ENCODE peak calls at places on chromosomes 13 and 19, in five cellular contexts. One of them, this sample, is unnamed.
A peak's percentile ranks its signal among the peaks of the same experiment; 100 is the strongest.

GRCh38 chr13:50529154-50529882 is 314.2 kb downstream of the DLEU7 start:
- DNase-seq in neuronal stem cell: no peak
- DNase-seq in H1: no peak
- DNase-seq in H9: peak; percentile 67
- DNase-seq in mesenchymal stem cell: peak; percentile 52
- DNase-seq in this sample: peak; percentile 62

GRCh38 chr19:33242129-33242528 is 16.5 kb upstream of the SLC7A10 start:
- DNase-seq in neuronal stem cell: no peak
- DNase-seq in H1: no peak
- DNase-seq in H9: no peak
- DNase-seq in mesenchymal stem cell: no peak
- DNase-seq in this sample: no peak

GRCh38 chr13:22243519-22244197 is 572.8 kb downstream of the FGF9 start:
- DNase-seq in neuronal stem cell: no peak
- DNase-seq in H1: no peak
- DNase-seq in H9: no peak
- DNase-seq in mesenchymal stem cell: no peak
- DNase-seq in this sample: no peak

GRCh38 chr13:51066091-51066831 is 44.8 kb downstream of the C13orf42 start:
- DNase-seq in neuronal stem cell: no peak
- DNase-seq in H1: peak; percentile 44
- DNase-seq in H9: no peak
- DNase-seq in mesenchymal stem cell: peak; percentile 53
- DNase-seq in this sample: peak; percentile 18

GRCh38 chr19:19064098-19064722 is 416 bp downstream of the SLC25A42 start:
- DNase-seq in neuronal stem cell: no peak
- DNase-seq in H1: no peak
- DNase-seq in H9: no peak
- DNase-seq in mesenchymal stem cell: no peak
- DNase-seq in this sample: no peak

GRCh38 chr13:33644607-33645543 is 173.1 kb upstream of the RFC3 start:
- DNase-seq in neuronal stem cell: no peak
- DNase-seq in H1: no peak
- DNase-seq in H9: no peak
- DNase-seq in mesenchymal stem cell: no peak
- DNase-seq in this sample: no peak

GRCh38 chr13:62706035-62706434 is 1290.4 kb upstream of the PCDH20 start:
- DNase-seq in neuronal stem cell: no peak
- DNase-seq in H1: no peak
- DNase-seq in H9: no peak
- DNase-seq in mesenchymal stem cell: no peak
- DNase-seq in this sample: no peak

GRCh38 chr19:53132231-53132991 is at the start of gene ZNF415:
- DNase-seq in neuronal stem cell: peak; percentile 56
- DNase-seq in H1: peak; percentile 83
- DNase-seq in H9: peak; percentile 88
- DNase-seq in mesenchymal stem cell: peak; percentile 60
- DNase-seq in this sample: peak; percentile 97

GRCh38 chr19:30388327-30388726 is 16.1 kb downstream of the ZNF536 start:
- DNase-seq in neuronal stem cell: no peak
- DNase-seq in H1: peak; percentile 19
- DNase-seq in H9: no peak
- DNase-seq in mesenchymal stem cell: no peak
- DNase-seq in this sample: no peak

GRCh38 chr13:33205804-33206221 is 79.7 kb downstream of the STARD13 start:
- DNase-seq in neuronal stem cell: no peak
- DNase-seq in H1: no peak
- DNase-seq in H9: no peak
- DNase-seq in mesenchymal stem cell: peak; percentile 70
- DNase-seq in this sample: no peak

GRCh38 chr13:34869737-34870136 is 72.3 kb upstream of the NBEA start:
- DNase-seq in neuronal stem cell: no peak
- DNase-seq in H1: no peak
- DNase-seq in H9: no peak
- DNase-seq in mesenchymal stem cell: no peak
- DNase-seq in this sample: no peak

GRCh38 chr19:46710687-46711086 is 6.2 kb downstream of the PRKD2 start:
- DNase-seq in neuronal stem cell: no peak
- DNase-seq in H1: peak; percentile 78
- DNase-seq in H9: peak; percentile 94
- DNase-seq in mesenchymal stem cell: no peak
- DNase-seq in this sample: no peak

GRCh38 chr13:40536443-40537113 is 129.9 kb downstream of the FOXO1 start:
- DNase-seq in neuronal stem cell: no peak
- DNase-seq in H1: no peak
- DNase-seq in H9: no peak
- DNase-seq in mesenchymal stem cell: no peak
- DNase-seq in this sample: peak; percentile 52

GRCh38 chr13:51999525-51999924 is 11.7 kb downstream of the ATP7B start:
- DNase-seq in neuronal stem cell: no peak
- DNase-seq in H1: no peak
- DNase-seq in H9: no peak
- DNase-seq in mesenchymal stem cell: no peak
- DNase-seq in this sample: peak; percentile 58

GRCh38 chr13:29369060-29369743 is 226.3 kb downstream of the SLC7A1 start:
- DNase-seq in neuronal stem cell: peak; percentile 50
- DNase-seq in H1: no peak
- DNase-seq in H9: peak; percentile 36
- DNase-seq in mesenchymal stem cell: peak; percentile 48
- DNase-seq in this sample: peak; percentile 22

GRCh38 chr19:30266687-30267086 is 105.5 kb upstream of the ZNF536 start:
- DNase-seq in neuronal stem cell: no peak
- DNase-seq in H1: no peak
- DNase-seq in H9: no peak
- DNase-seq in mesenchymal stem cell: no peak
- DNase-seq in this sample: no peak

GRCh38 chr19:49114630-49115363 is 627 bp downstream of the LIN7B start:
- DNase-seq in neuronal stem cell: peak; percentile 77
- DNase-seq in H1: peak; percentile 86
- DNase-seq in H9: peak; percentile 83
- DNase-seq in mesenchymal stem cell: peak; percentile 58
- DNase-seq in this sample: no peak

GRCh38 chr19:3243851-3244700 is 19.6 kb downstream of the CELF5 start:
- DNase-seq in neuronal stem cell: peak; percentile 70
- DNase-seq in H1: peak; percentile 81
- DNase-seq in H9: peak; percentile 64
- DNase-seq in mesenchymal stem cell: peak; percentile 68
- DNase-seq in this sample: peak; percentile 30

GRCh38 chr19:46841458-46842083 is 9.1 kb downstream of the AP2S1 start:
- DNase-seq in neuronal stem cell: no peak
- DNase-seq in H1: no peak
- DNase-seq in H9: no peak
- DNase-seq in mesenchymal stem cell: peak; percentile 72
- DNase-seq in this sample: peak; percentile 74

GRCh38 chr13:59960683-59961082 is 203.0 kb downstream of the DIAPH3 start:
- DNase-seq in neuronal stem cell: no peak
- DNase-seq in H1: no peak
- DNase-seq in H9: no peak
- DNase-seq in mesenchymal stem cell: no peak
- DNase-seq in this sample: no peak

GRCh38 chr19:51699170-51699569 is 6.0 kb downstream of the SPACA6 start:
- DNase-seq in neuronal stem cell: no peak
- DNase-seq in H1: no peak
- DNase-seq in H9: no peak
- DNase-seq in mesenchymal stem cell: no peak
- DNase-seq in this sample: no peak

GRCh38 chr13:93201992-93202558 is 24.5 kb upstream of the GPC6 start:
- DNase-seq in neuronal stem cell: no peak
- DNase-seq in H1: no peak
- DNase-seq in H9: no peak
- DNase-seq in mesenchymal stem cell: no peak
- DNase-seq in this sample: no peak

GRCh38 chr19:48918801-48919247 is 14.7 kb upstream of the DHDH start:
- DNase-seq in neuronal stem cell: peak; percentile 52
- DNase-seq in H1: peak; percentile 79
- DNase-seq in H9: peak; percentile 83
- DNase-seq in mesenchymal stem cell: peak; percentile 25
- DNase-seq in this sample: no peak

GRCh38 chr19:41172297-41173164 is 20.5 kb upstream of the CYP2S1 start:
- DNase-seq in neuronal stem cell: no peak
- DNase-seq in H1: no peak
- DNase-seq in H9: no peak
- DNase-seq in mesenchymal stem cell: no peak
- DNase-seq in this sample: no peak
- H3K4me2 ChIP-seq in neuronal stem cell: no peak overlapping the region
- H3K4me2 ChIP-seq in H1: no peak overlapping the region
- H3K4me2 ChIP-seq in H9: no peak overlapping the region
- H3K4me2 ChIP-seq in mesenchymal stem cell: no peak overlapping the region
- H3K4me2 ChIP-seq in this sample: no peak overlapping the region

DNA sequence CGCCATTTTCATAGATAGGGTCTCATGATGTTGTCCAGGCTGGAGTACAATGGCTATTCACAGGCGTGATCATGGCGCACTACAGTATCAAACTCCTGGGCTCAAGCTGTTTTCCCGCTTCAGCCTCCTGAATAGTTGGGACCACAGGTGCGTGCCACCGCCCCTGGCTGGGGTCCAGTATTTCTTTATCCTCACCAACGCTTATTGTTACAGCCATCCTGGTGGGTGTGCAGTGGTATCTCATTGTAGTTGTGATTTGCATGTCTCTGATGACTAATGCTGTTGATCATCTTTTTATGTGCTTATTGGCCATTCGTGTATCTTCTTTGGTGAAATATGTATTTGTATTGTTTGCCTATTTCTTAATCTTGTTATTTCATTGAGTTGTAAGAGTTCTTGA is 49.0 kb downstream of the SIPA1L3 start:
- DNase-seq in neuronal stem cell: no peak
- DNase-seq in H1: no peak
- DNase-seq in H9: no peak
- DNase-seq in mesenchymal stem cell: no peak
- DNase-seq in this sample: no peak
- H2BK12ac ChIP-seq in neuronal stem cell: no peak overlapping the region
- H2BK12ac ChIP-seq in H1: no peak overlapping the region
- H2BK12ac ChIP-seq in H9: no peak overlapping the region
- H2BK12ac ChIP-seq in mesenchymal stem cell: no peak overlapping the region
- H2BK12ac ChIP-seq in this sample: no peak overlapping the region

DNA sequence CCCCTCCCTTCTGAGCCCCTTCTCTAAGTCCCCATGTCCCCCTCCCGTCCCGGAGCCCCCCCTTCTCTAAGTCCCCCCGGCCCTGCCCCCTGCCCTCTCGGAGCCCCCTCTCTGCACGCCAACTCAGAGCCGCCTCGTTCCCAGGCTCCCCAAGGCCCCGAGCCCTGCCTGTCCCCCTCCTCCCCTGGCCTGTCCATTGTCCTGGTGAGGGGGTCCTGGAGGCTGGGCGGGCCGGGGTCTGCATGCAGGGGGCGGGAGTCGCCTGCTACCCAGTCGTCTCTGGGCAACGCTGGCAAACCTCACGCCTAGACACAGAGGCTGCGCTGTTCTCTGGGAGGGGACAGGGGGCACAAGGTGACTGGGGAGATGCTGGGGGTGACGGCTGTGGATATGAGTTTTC is 39.2 kb upstream of the SEMA6B start:
- DNase-seq in neuronal stem cell: no peak
- DNase-seq in H1: peak; percentile 62
- DNase-seq in H9: no peak
- DNase-seq in mesenchymal stem cell: no peak
- DNase-seq in this sample: no peak
- H3K4me2 ChIP-seq in neuronal stem cell: peak overlapping the region; percentile 97
- H3K4me2 ChIP-seq in H1: peak overlapping the region; percentile 74
- H3K4me2 ChIP-seq in H9: peak overlapping the region; percentile 85
- H3K4me2 ChIP-seq in mesenchymal stem cell: no peak overlapping the region
- H3K4me2 ChIP-seq in this sample: no peak overlapping the region

DNA sequence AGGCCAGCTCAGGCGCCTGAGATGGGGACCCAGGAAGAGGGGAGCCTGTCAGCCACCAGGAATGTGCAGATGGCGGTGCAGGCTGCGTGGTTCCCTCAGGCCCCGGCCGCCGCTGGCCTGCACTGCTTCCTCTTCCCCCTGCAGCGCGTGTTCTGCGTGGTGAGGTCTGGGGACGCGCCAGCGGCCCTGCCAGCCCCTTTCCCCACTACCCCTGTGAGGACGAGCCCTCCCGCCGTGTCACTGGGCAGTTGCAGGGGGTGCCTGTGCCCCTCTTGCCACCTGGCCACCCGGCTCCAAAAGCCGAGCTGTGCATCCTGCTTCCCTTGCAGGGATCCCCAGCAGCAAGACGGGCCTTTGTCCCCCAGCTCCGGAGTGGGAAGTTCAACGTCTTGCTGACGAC is 58.4 kb downstream of the SMARCA4 start:
- DNase-seq in neuronal stem cell: no peak
- DNase-seq in H1: no peak
- DNase-seq in H9: no peak
- DNase-seq in mesenchymal stem cell: no peak
- DNase-seq in this sample: no peak
- H2BK12ac ChIP-seq in neuronal stem cell: no peak overlapping the region
- H2BK12ac ChIP-seq in H1: no peak overlapping the region
- H2BK12ac ChIP-seq in H9: no peak overlapping the region
- H2BK12ac ChIP-seq in mesenchymal stem cell: no peak overlapping the region
- H2BK12ac ChIP-seq in this sample: no peak overlapping the region

GRCh38 chr19:15279326-15279904 is 47.2 kb upstream of the EPHX3 start:
- DNase-seq in neuronal stem cell: peak; percentile 20
- DNase-seq in H1: no peak
- DNase-seq in H9: no peak
- DNase-seq in mesenchymal stem cell: no peak
- DNase-seq in this sample: no peak
- H3K4me2 ChIP-seq in neuronal stem cell: peak overlapping the region; percentile 41
- H3K4me2 ChIP-seq in H1: peak overlapping the region; percentile 13
- H3K4me2 ChIP-seq in H9: no peak overlapping the region
- H3K4me2 ChIP-seq in mesenchymal stem cell: no peak overlapping the region
- H3K4me2 ChIP-seq in this sample: no peak overlapping the region

GRCh38 chr19:40584007-40584406 is 7.3 kb downstream of the SHKBP1 start:
- DNase-seq in neuronal stem cell: no peak
- DNase-seq in H1: no peak
- DNase-seq in H9: no peak
- DNase-seq in mesenchymal stem cell: no peak
- DNase-seq in this sample: peak; percentile 42
- H2BK12ac ChIP-seq in neuronal stem cell: no peak overlapping the region
- H2BK12ac ChIP-seq in H1: no peak overlapping the region
- H2BK12ac ChIP-seq in H9: no peak overlapping the region
- H2BK12ac ChIP-seq in mesenchymal stem cell: no peak overlapping the region
- H2BK12ac ChIP-seq in this sample: no peak overlapping the region

DNA sequence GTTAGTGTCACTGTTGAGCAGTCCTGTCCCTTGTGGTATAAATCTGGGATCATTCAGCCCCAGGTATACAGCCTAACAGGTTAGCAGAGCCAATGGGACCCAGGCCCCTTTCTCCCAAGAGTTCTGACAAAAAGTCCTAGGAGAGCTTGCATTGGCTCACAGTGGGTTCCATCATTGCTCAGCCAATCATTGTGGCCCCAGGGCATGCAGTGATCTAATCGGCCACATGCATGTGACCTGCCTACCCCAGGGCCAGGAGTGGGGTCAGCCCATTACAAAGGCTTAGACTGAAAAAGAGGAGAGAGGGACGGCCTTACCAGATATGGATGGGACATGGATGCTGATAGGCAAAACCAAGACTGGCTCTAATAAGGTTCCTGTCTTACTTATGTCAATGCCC is 41.1 kb downstream of the SPTBN4 start:
- DNase-seq in neuronal stem cell: no peak
- DNase-seq in H1: no peak
- DNase-seq in H9: peak; percentile 49
- DNase-seq in mesenchymal stem cell: no peak
- DNase-seq in this sample: no peak
- H3K4me2 ChIP-seq in neuronal stem cell: no peak overlapping the region
- H3K4me2 ChIP-seq in H1: no peak overlapping the region
- H3K4me2 ChIP-seq in H9: no peak overlapping the region
- H3K4me2 ChIP-seq in mesenchymal stem cell: no peak overlapping the region
- H3K4me2 ChIP-seq in this sample: no peak overlapping the region

DNA sequence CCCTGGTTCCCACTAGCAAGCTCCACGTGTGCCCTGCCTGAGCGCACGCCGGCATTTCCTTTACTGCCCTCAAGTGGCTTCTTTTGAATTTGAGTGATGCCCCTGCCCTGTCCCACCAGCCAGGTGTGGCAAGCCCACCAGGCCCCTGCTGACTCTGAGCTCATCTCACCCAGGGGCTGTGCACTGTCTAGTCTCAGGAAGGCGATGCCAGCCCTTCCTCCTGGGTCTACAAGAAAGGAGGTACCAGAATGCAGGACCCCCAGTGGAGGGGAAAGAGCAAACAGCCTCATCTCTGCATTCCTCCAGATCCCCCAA is 17.3 kb upstream of the EPHX3 start:
- DNase-seq in neuronal stem cell: no peak
- DNase-seq in H1: no peak
- DNase-seq in H9: no peak
- DNase-seq in mesenchymal stem cell: no peak
- DNase-seq in this sample: no peak
- H2BK12ac ChIP-seq in neuronal stem cell: no peak overlapping the region
- H2BK12ac ChIP-seq in H1: no peak overlapping the region
- H2BK12ac ChIP-seq in H9: no peak overlapping the region
- H2BK12ac ChIP-seq in mesenchymal stem cell: no peak overlapping the region
- H2BK12ac ChIP-seq in this sample: peak overlapping the region; percentile 26